ENCODE peak calls at places on chromosomes 13 and 19, in six cellular contexts. A is left colon, Q is GOT3, H is AML-193, K is WERI-Rb-1, N is mesenchymal stem cell. R is an unnamed sample.

GRCh38 chr19:40740747-40741146 is 9.5 kb downstream of the ACTMAP start:
- DNase-seq in H (no peak), Q (no peak), A (no peak), K (no peak), N (no peak), R (no peak)

GRCh38 chr13:97005631-97006262 is 11.5 kb upstream of the OXGR1 start:
- DNase-seq in K (no peak), N (peak), Q (no peak), A (no peak), H (no peak), R (no peak)

GRCh38 chr19:18208098-18208951 is 4.5 kb upstream of the RAB3A start:
- DNase-seq in A (peak), Q (no peak), H (no peak), N (peak), K (peak), R (peak)

GRCh38 chr19:51346742-51347141 is 4.8 kb upstream of the VSIG10L start:
- DNase-seq in K (peak), N (no peak), Q (no peak), A (no peak), H (no peak), R (no peak)

GRCh38 chr13:98988782-98989181 is 10.9 kb upstream of the DOCK9 start:
- DNase-seq in Q (no peak), A (no peak), H (no peak), N (no peak), K (no peak), R (no peak)

GRCh38 chr19:31406106-31406505 is 56.9 kb upstream of the TSHZ3 start:
- DNase-seq in Q (no peak), A (no peak), K (no peak), H (no peak), N (no peak), R (no peak)

GRCh38 chr13:44075113-44075512 is 195.4 kb downstream of the LACC1 start:
- DNase-seq in K (no peak), A (no peak), N (no peak), Q (no peak), H (no peak), R (no peak)

GRCh38 chr13:21971662-21972635 is 301.1 kb downstream of the FGF9 start:
- DNase-seq in K (no peak), Q (no peak), H (no peak), N (peak), A (no peak), R (no peak)

GRCh38 chr13:99425485-99426341 is 75.6 kb upstream of the TM9SF2 start:
- DNase-seq in Q (no peak), K (no peak), H (no peak), N (no peak), A (peak), R (peak)

GRCh38 chr13:36310417-36311108 is 12.9 kb upstream of the CCDC169 start:
- DNase-seq in H (no peak), N (no peak), Q (no peak), A (no peak), K (no peak), R (no peak)

GRCh38 chr19:51097166-51097736 is 11.0 kb downstream of the CTU1 start:
- DNase-seq in A (peak), Q (no peak), K (peak), N (peak), H (peak), R (peak)

GRCh38 chr13:45918597-45918996 is 67.0 kb upstream of the SIAH3 start:
- DNase-seq in N (no peak), A (no peak), Q (no peak), H (no peak), K (no peak), R (no peak)

GRCh38 chr19:53868892-53869804 is 1.5 kb downstream of the MYADM start:
- DNase-seq in N (peak), K (peak), H (peak), A (peak), Q (peak), R (peak)

R was measured in transverse colon.